ENCODE peak calls at places on chromosomes 6 and 20, in seven cellular contexts. O is 8988T; A is NCI-H146; Y is NCI-H748 treated with DMSO at 0.1 percent for 48 hours; M is neural crest cell; G is CD8-positive, alpha-beta T cell; T is stimulated activated naive CD8-positive, alpha-beta T cell treated with anti-CD3 and anti-CD28 coated beads, Interleukin-15, amount 100 ng/mL, for 72 hours. Z is an unnamed sample.

GRCh38 chr20:50193851-50194830 is 3.5 kb downstream of the CEBPB start:
- DNase-seq in O (no peak), A (no peak), Y (no peak), M (no peak), G (no peak), T (no peak), Z (no peak)

GRCh38 chr6:66930559-66931290 is 1223.7 kb upstream of the EYS start:
- DNase-seq in O (no peak), A (no peak), Y (no peak), M (no peak), G (no peak), T (no peak), Z (no peak)

GRCh38 chr6:42225419-42225818 is 7.8 kb upstream of the MRPS10 start:
- DNase-seq in O (no peak), A (no peak), Y (no peak), M (no peak), G (no peak), T (no peak), Z (no peak)

GRCh38 chr20:17273711-17274110 is 46.9 kb downstream of the PCSK2 start:
- DNase-seq in O (no peak), A (no peak), Y (no peak), M (no peak), G (no peak), T (no peak), Z (no peak)

GRCh38 chr20:34791289-34792020 is 34.0 kb downstream of the NCOA6 start:
- DNase-seq in O (no peak), A (no peak), Y (no peak), M (no peak), G (no peak), T (no peak), Z (no peak)

GRCh38 chr6:91704531-91704930 is 1117.7 kb upstream of the MAP3K7 start:
- DNase-seq in O (no peak), A (no peak), Y (no peak), M (no peak), G (no peak), T (no peak), Z (no peak)

GRCh38 chr20:11891827-11892521 is 25.7 kb upstream of the BTBD3 start:
- DNase-seq in O (peak; percentile 18), A (peak; percentile 90), Y (peak; percentile 96), M (peak; percentile 62), G (peak; percentile 11), T (peak; percentile 47), Z (peak; percentile 63)

GRCh38 chr6:41122373-41122772 is 31.8 kb downstream of the TREML1 start:
- DNase-seq in O (no peak), A (no peak), Y (no peak), M (no peak), G (no peak), T (no peak), Z (no peak)

GRCh38 chr20:57790176-57790575 is 80.4 kb upstream of the PMEPA1 start:
- DNase-seq in O (no peak), A (no peak), Y (no peak), M (no peak), G (no peak), T (no peak), Z (no peak)

GRCh38 chr6:82030761-82031160 is 216.8 kb downstream of the IBTK start:
- DNase-seq in O (no peak), A (no peak), Y (no peak), M (no peak), G (no peak), T (no peak), Z (no peak)

GRCh38 chr6:53252177-53252692 is 96.5 kb downstream of the ELOVL5 start:
- DNase-seq in O (no peak), A (no peak), Y (no peak), M (no peak), G (no peak), T (no peak), Z (no peak)

GRCh38 chr6:26175428-26176181 is 88.4 kb downstream of the HFE start:
- DNase-seq in O (peak; percentile 33), A (peak; percentile 61), Y (peak; percentile 87), M (peak; percentile 32), G (peak; percentile 52), T (peak; percentile 58), Z (no peak)

GRCh38 chr6:91608428-91608827 is 1021.6 kb upstream of the MAP3K7 start:
- DNase-seq in O (no peak), A (no peak), Y (no peak), M (no peak), G (no peak), T (no peak), Z (no peak)

GRCh38 chr20:17725094-17725835 is 25.5 kb downstream of the BANF2 start:
- DNase-seq in O (no peak), A (no peak), Y (no peak), M (no peak), G (no peak), T (no peak), Z (no peak)

GRCh38 chr6:40627316-40627715 is 40.2 kb upstream of the LRFN2 start:
- DNase-seq in O (no peak), A (no peak), Y (no peak), M (no peak), G (no peak), T (no peak), Z (no peak)

GRCh38 chr6:87391334-87391733 is 16.4 kb upstream of the CFAP206 start:
- DNase-seq in O (peak; percentile 31), A (peak; percentile 52), Y (peak; percentile 66), M (peak; percentile 10), G (no peak), T (no peak), Z (peak; percentile 41)

GRCh38 chr6:9316831-9317230 is 881.5 kb upstream of the SLC35B3 start:
- DNase-seq in O (no peak), A (no peak), Y (no peak), M (no peak), G (no peak), T (no peak), Z (no peak)

GRCh38 chr6:16296061-16296670 is 57.8 kb downstream of the GMPR start:
- DNase-seq in O (no peak), A (no peak), Y (no peak), M (no peak), G (no peak), T (no peak), Z (no peak)

GRCh38 chr6:166565084-166565651 is 21.3 kb downstream of the RAMACL start:
- DNase-seq in O (no peak), A (no peak), Y (no peak), M (no peak), G (no peak), T (no peak), Z (no peak)

GRCh38 chr6:105384004-105384403 is 18.9 kb downstream of the PREP start:
- DNase-seq in O (no peak), A (no peak), Y (no peak), M (no peak), G (no peak), T (no peak), Z (no peak)

GRCh38 chr6:44110005-44110681 is 17.1 kb downstream of the MRPL14 start:
- DNase-seq in O (no peak), A (no peak), Y (no peak), M (no peak), G (no peak), T (no peak), Z (no peak)

GRCh38 chr6:12010635-12011275 is 1.4 kb upstream of the HIVEP1 start:
- DNase-seq in O (peak; percentile 56), A (peak; percentile 68), Y (peak; percentile 87), M (peak; percentile 61), G (no peak), T (no peak), Z (peak; percentile 40)

GRCh38 chr20:12970372-12970821 is 38.4 kb upstream of the SPTLC3 start:
- DNase-seq in O (no peak), A (no peak), Y (peak; percentile 55), M (no peak), G (no peak), T (no peak), Z (no peak)

GRCh38 chr6:149190228-149190831 is 127.2 kb upstream of the TAB2 start:
- DNase-seq in O (no peak), A (peak; percentile 42), Y (peak; percentile 14), M (no peak), G (peak; percentile 35), T (peak; percentile 54), Z (no peak)

GRCh38 chr6:136532030-136532429 is 18.2 kb downstream of the MAP7 start:
- DNase-seq in O (no peak), A (no peak), Y (no peak), M (no peak), G (no peak), T (no peak), Z (no peak)

GRCh38 chr6:34610819-34611477 is 54.8 kb upstream of the SPDEF start:
- DNase-seq in O (no peak), A (no peak), Y (no peak), M (no peak), G (no peak), T (no peak), Z (no peak)

GRCh38 chr6:98775205-98775604 is 59.2 kb upstream of the POU3F2 start:
- DNase-seq in O (no peak), A (no peak), Y (no peak), M (no peak), G (no peak), T (no peak), Z (no peak)

GRCh38 chr6:10514049-10514780 is 6.9 kb upstream of the GCNT2 start:
- DNase-seq in O (no peak), A (no peak), Y (no peak), M (no peak), G (no peak), T (no peak), Z (no peak)

GRCh38 chr20:57001126-57001767 is 265.2 kb downstream of the BMP7 start:
- DNase-seq in O (no peak), A (no peak), Y (no peak), M (no peak), G (no peak), T (no peak), Z (no peak)

GRCh38 chr6:112618796-112619195 is 271.7 kb downstream of the RFPL4B start:
- DNase-seq in O (no peak), A (peak; percentile 23), Y (no peak), M (no peak), G (no peak), T (no peak), Z (no peak)

GRCh38 chr20:6636209-6637159 is 131.0 kb upstream of the BMP2 start:
- DNase-seq in O (peak; percentile 11), A (peak; percentile 70), Y (peak; percentile 38), M (no peak), G (no peak), T (no peak), Z (no peak)

GRCh38 chr6:105875974-105876640 is 210.0 kb upstream of the PRDM1 start:
- DNase-seq in O (no peak), A (no peak), Y (no peak), M (no peak), G (no peak), T (no peak), Z (no peak)

GRCh38 chr6:33995046-33995872 is 150.6 kb downstream of the GRM4 start:
- DNase-seq in O (no peak), A (peak; percentile 39), Y (no peak), M (no peak), G (no peak), T (peak; percentile 7), Z (peak; percentile 45)

GRCh38 chr20:5696011-5696559 is 54.1 kb upstream of the SHLD1 start:
- DNase-seq in O (no peak), A (no peak), Y (no peak), M (no peak), G (no peak), T (no peak), Z (peak; percentile 32)

GRCh38 chr6:17530321-17530835 is 69.7 kb upstream of the FAM8A1 start:
- DNase-seq in O (no peak), A (no peak), Y (no peak), M (no peak), G (no peak), T (no peak), Z (no peak)

GRCh38 chr6:167679791-167680604 is 146.7 kb upstream of the AFDN start:
- DNase-seq in O (no peak), A (no peak), Y (no peak), M (no peak), G (no peak), T (no peak), Z (no peak)

Z was measured in HuH-7.5.